ENCODE peak calls at places on chromosomes 13 and 19, in four cellular contexts. Z, V, F and U are unnamed samples. For H3K4me1, the result is how much of the 10 kb centered on the place peaks cover.

GRCh38 chr13:105338044-105338443 is 1197.4 kb downstream of the EFNB2 start:
- DNase-seq in Z (no peak), V (no peak), F (no peak), U (no peak)

GRCh38 chr13:80945328-80945727 is 604.4 kb upstream of the SPRY2 start:
- DNase-seq in Z (peak), V (peak), F (no peak), U (peak)

GRCh38 chr13:110089815-110090214 is 217.1 kb downstream of the COL4A1 start:
- DNase-seq in Z (no peak), V (no peak), F (no peak), U (no peak)

GRCh38 chr13:49641810-49642291 is 13.5 kb downstream of the ARL11 start:
- DNase-seq in Z (no peak), V (peak), F (peak), U (peak)

GRCh38 chr19:50673118-50673517 is 23.9 kb downstream of the C19orf81 start:
- DNase-seq in Z (no peak), V (no peak), F (no peak), U (no peak)

GRCh38 chr19:4376991-4377781 is 23.2 kb downstream of the SH3GL1 start:
- DNase-seq in Z (no peak), V (no peak), F (peak), U (no peak)

GRCh38 chr13:97279913-97280312 is 57.8 kb downstream of the MBNL2 start:
- DNase-seq in Z (no peak), V (peak), F (peak), U (no peak)

GRCh38 chr19:54485846-54486245 is 12.8 kb upstream of the CDC42EP5 start:
- DNase-seq in Z (no peak), V (no peak), F (no peak), U (no peak)

GRCh38 chr19:19043881-19044280 is 10.5 kb downstream of the ARMC6 start:
- DNase-seq in Z (no peak), V (no peak), F (no peak), U (no peak)
- H3K9ac ChIP-seq in Z (no peak), V (no peak), F (no peak), U (no peak)

DNA sequence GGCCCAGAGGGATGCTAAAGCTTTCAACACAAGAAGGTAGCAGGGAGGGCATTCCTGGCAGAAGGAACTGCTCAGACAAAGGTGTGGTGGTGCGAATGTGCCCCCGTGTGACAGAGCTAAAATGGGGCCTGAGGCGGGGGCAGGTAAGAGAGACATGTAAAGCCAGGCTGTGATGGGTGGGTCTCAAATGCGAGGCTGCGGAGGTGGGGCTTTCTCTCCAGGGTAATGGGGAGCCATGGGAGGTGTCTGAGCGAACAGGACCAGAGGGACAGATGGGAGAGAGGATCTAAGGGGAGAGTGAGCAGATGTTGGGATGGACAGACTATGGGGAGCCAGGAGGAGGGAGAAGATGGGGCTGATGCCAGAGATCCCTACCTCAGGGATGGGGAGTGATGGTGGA is 44.7 kb upstream of the NFIC start:
- DNase-seq in Z (no peak), V (no peak), F (no peak), U (no peak)
- H4K8ac ChIP-seq in Z (no peak), V (no peak), F (no peak), U (no peak)

GRCh38 chr13:112711528-112712265 is 21.9 kb downstream of the ATP11A start:
- DNase-seq in Z (peak), V (peak), F (peak), U (peak)

GRCh38 chr13:112712451-112712881 is 22.6 kb downstream of the ATP11A start:
- DNase-seq in Z (no peak), V (no peak), F (no peak), U (no peak)

GRCh38 chr13:112714366-112714765 is 24.5 kb downstream of the ATP11A start:
- DNase-seq in Z (no peak), V (no peak), F (no peak), U (no peak)

GRCh38 chr13:112714772-112715569 is 25.1 kb downstream of the ATP11A start:
- DNase-seq in Z (no peak), V (no peak), F (no peak), U (peak)

GRCh38 chr13:112713517-112714253 is 23.8 kb downstream of the ATP11A start:
- DNase-seq in Z (no peak), V (no peak), F (no peak), U (no peak)
- H3K4me1 ChIP-seq in Z (under half), V (under half), F (under half), U (under half)

GRCh38 chr13:46663216-46663615 is 110.2 kb downstream of the LRCH1 start:
- DNase-seq in Z (no peak), V (peak), F (no peak), U (peak)
- H3K9ac ChIP-seq in Z (no peak), V (peak), F (no peak), U (no peak)

GRCh38 chr19:58513213-58513693 is 1.5 kb upstream of the SLC27A5 start:
- DNase-seq in Z (no peak), V (no peak), F (no peak), U (no peak)
- H4K8ac ChIP-seq in Z (no peak), V (no peak), F (no peak), U (no peak)

DNA sequence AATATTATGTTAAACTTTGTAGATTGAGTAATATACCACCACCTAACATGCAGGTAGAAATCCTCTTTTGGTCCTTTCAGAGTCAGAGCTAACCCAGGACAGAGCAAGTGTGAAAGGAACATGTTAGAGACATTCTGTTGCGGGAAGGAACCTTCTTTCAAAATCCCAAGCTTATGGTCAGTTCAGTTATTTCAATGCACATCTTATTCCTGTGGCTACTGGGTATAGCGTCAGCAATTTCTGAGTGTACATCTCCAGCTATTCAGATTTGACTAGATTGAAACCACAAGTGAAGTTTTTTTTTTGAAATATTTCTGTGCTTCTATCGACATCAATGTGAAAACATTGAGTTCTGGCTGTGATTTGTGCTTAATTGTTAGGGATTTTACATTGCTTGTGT is 165.3 kb downstream of the LMO7 start:
- DNase-seq in Z (no peak), V (no peak), F (no peak), U (no peak)
- H3K4me1 ChIP-seq in Z (under half), V (under half), F (under half), U (under half)

DNA sequence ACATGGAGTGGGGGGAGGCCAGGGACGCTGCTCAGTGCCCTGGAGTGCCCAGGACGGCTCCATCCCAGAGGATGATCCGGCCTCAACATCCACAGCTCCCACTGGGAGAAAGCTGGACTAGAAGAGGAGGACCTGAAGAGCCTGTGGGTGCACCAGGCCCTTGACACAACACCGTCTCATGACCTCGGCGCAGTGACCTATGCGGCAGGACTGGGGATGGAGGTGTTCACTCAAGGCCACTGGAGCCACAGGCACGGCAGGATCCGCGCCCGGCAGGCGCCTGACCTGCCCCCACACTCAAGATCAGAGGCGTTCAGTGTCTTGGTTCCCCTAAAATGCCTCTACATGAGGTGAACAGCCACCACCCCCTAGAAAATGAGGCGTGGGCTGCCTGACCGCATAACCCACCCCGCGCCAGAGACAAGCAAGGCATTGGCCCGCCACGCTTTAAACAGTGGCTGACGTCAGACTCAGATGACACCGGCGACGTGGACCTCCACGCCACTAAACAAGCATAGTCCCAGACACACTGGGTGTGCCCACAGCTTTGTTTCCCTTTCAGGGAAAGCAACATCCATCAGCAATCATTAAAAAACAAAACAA is 8.0 kb downstream of the SGTA start:
- DNase-seq in Z (no peak), V (no peak), F (no peak), U (no peak)
- H3K9ac ChIP-seq in Z (no peak), V (peak), F (no peak), U (no peak)

GRCh38 chr19:13908674-13909073 is 2.7 kb downstream of the CC2D1A start:
- DNase-seq in Z (no peak), V (no peak), F (no peak), U (no peak)

GRCh38 chr19:13906910-13907309 is 909 bp downstream of the CC2D1A start:
- DNase-seq in Z (no peak), V (no peak), F (no peak), U (no peak)

GRCh38 chr19:13902993-13903555 is 2.8 kb downstream of the BRME1 start:
- DNase-seq in Z (no peak), V (peak), F (no peak), U (peak)

GRCh38 chr19:13906525-13906904 is 514 bp downstream of the CC2D1A start:
- DNase-seq in Z (no peak), V (no peak), F (no peak), U (no peak)

GRCh38 chr19:13905634-13906524 is at the start of the genes BRME1 and CC2D1A:
- DNase-seq in Z (peak), V (peak), F (peak), U (peak)
- H4K8ac ChIP-seq in Z (no peak), V (peak), F (peak), U (no peak)

DNA sequence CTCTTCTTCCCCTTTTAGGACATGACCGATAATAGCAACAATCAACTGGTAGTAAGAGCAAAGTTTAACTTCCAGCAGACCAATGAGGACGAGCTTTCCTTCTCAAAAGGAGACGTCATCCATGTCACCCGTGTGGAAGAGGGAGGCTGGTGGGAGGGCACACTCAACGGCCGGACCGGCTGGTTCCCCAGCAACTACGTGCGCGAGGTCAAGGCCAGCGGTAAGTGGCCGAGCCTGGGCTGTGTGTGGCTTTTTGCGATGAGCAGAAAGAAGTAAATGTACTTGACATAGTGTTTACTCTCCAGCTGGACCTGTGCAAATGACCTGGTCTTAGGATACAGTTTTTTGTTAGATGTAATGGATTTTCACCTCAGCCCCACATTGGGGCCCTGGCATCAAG is 102.6 kb downstream of the ARHGEF7 start:
- DNase-seq in Z (no peak), V (no peak), F (no peak), U (no peak)
- H3K4me1 ChIP-seq in Z (under half), V (under half), F (under half), U (under half)

DNA sequence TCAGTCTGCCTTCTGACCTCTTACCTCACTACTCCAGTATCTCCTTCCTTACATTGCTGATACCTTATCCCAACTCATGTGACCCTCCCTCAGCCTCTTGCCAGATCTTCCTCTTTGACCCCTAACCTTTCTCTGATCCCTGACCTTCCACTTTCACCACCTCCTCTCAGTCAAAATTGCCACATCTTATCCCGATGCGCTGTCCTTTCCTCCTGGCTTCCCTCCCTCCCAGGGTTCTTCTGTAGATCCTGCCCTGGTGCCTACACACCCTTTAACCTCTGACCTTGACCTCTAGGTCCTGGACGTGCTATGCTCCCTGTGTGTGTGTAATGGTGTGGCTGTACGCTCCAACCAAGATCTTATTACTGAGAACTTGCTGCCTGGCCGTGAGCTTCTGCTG is 23.7 kb downstream of the RYR1 start:
- DNase-seq in Z (no peak), V (no peak), F (no peak), U (no peak)
- H3K9ac ChIP-seq in Z (no peak), V (no peak), F (no peak), U (no peak)